ENCODE peak calls at places on chromosomes 5 and 9, in five cellular contexts. X is transverse colon, T is stomach, W is sigmoid colon, R is prostate gland. K is an unnamed sample.

GRCh38 chr9:91421987-91422765 is 1.5 kb downstream of the NFIL3 start:
- DNase-seq in X (peak), T (no peak), W (no peak), R (peak), K (no peak)

GRCh38 chr9:133791735-133792649 is 53.8 kb upstream of the SARDH start:
- DNase-seq in X (no peak), T (no peak), W (no peak), R (no peak), K (no peak)

GRCh38 chr5:39376293-39376714 is 12.0 kb upstream of the C9 start:
- DNase-seq in X (peak), T (no peak), W (no peak), R (peak), K (no peak)

GRCh38 chr5:166302189-166302588 is 1989.3 kb upstream of the WWC1 start:
- DNase-seq in X (no peak), T (no peak), W (no peak), R (no peak), K (no peak)

GRCh38 chr5:68033029-68033428 is 182.5 kb upstream of the PIK3R1 start:
- DNase-seq in X (no peak), T (no peak), W (no peak), R (peak), K (no peak)

GRCh38 chr5:88826959-88827585 is 55.9 kb downstream of the MEF2C start:
- DNase-seq in X (peak), T (no peak), W (peak), R (no peak), K (no peak)

GRCh38 chr9:99189186-99189585 is 32.6 kb downstream of the ALG2 start:
- DNase-seq in X (no peak), T (no peak), W (no peak), R (no peak), K (no peak)

GRCh38 chr5:80976985-80977384 is 16.8 kb downstream of the RASGRF2 start:
- DNase-seq in X (no peak), T (no peak), W (no peak), R (no peak), K (no peak)

GRCh38 chr5:39479537-39479936 is 54.8 kb upstream of the DAB2 start:
- DNase-seq in X (peak), T (no peak), W (no peak), R (no peak), K (no peak)

GRCh38 chr9:129949821-129950220 is 93.2 kb downstream of the FNBP1 start:
- DNase-seq in X (no peak), T (no peak), W (no peak), R (no peak), K (no peak)

GRCh38 chr9:99509900-99510299 is 287.8 kb downstream of the SEC61B start:
- DNase-seq in X (no peak), T (no peak), W (no peak), R (no peak), K (no peak)

GRCh38 chr5:103393131-103393754 is 134.7 kb downstream of the MACIR start:
- DNase-seq in X (no peak), T (no peak), W (peak), R (no peak), K (no peak)

GRCh38 chr5:180470966-180471582 is 23.1 kb upstream of the CNOT6 start:
- DNase-seq in X (peak), T (peak), W (peak), R (peak), K (no peak)

GRCh38 chr5:16776611-16777251 is 159.4 kb downstream of the MYO10 start:
- DNase-seq in X (no peak), T (no peak), W (no peak), R (peak), K (peak)

GRCh38 chr9:98903938-98904560 is 39.7 kb upstream of the COL15A1 start:
- DNase-seq in X (no peak), T (no peak), W (no peak), R (no peak), K (no peak)

GRCh38 chr5:171790408-171790807 is 4.8 kb downstream of the SMIM23 start:
- DNase-seq in X (no peak), T (no peak), W (no peak), R (no peak), K (no peak)

GRCh38 chr9:18502546-18502945 is 28.6 kb downstream of the ADAMTSL1 start:
- DNase-seq in X (no peak), T (no peak), W (no peak), R (no peak), K (no peak)

GRCh38 chr5:170267431-170268152 is 30.0 kb downstream of the LCP2 start:
- DNase-seq in X (peak), T (peak), W (peak), R (peak), K (peak)

GRCh38 chr5:159899067-159900049 is 16.9 kb upstream of the ADRA1B start:
- DNase-seq in X (no peak), T (no peak), W (no peak), R (no peak), K (no peak)

GRCh38 chr5:140298183-140298601 is 4.7 kb downstream of the PFDN1 start:
- DNase-seq in X (no peak), T (no peak), W (no peak), R (no peak), K (no peak)

GRCh38 chr5:102743900-102744299 is 11.2 kb upstream of the PAM start:
- DNase-seq in X (no peak), T (no peak), W (no peak), R (no peak), K (no peak)

GRCh38 chr5:127386557-127386956 is 96.0 kb downstream of the MEGF10 start:
- DNase-seq in X (no peak), T (no peak), W (no peak), R (no peak), K (no peak)

GRCh38 chr9:100540327-100540726 is 37.6 kb upstream of the CAVIN4 start:
- DNase-seq in X (no peak), T (no peak), W (no peak), R (no peak), K (no peak)

GRCh38 chr9:113734826-113735225 is 141.3 kb upstream of the ZNF618 start:
- DNase-seq in X (no peak), T (no peak), W (no peak), R (no peak), K (no peak)

GRCh38 chr9:126162611-126163381 is 163.8 kb upstream of the MVB12B start:
- DNase-seq in X (no peak), T (peak), W (no peak), R (no peak), K (no peak)

GRCh38 chr5:98530224-98530623 is 243.2 kb upstream of the RGMB start:
- DNase-seq in X (no peak), T (no peak), W (no peak), R (no peak), K (no peak)

GRCh38 chr9:99807276-99807852 is 14.3 kb upstream of the NR4A3 start:
- DNase-seq in X (peak), T (peak), W (peak), R (peak), K (peak)

DNA sequence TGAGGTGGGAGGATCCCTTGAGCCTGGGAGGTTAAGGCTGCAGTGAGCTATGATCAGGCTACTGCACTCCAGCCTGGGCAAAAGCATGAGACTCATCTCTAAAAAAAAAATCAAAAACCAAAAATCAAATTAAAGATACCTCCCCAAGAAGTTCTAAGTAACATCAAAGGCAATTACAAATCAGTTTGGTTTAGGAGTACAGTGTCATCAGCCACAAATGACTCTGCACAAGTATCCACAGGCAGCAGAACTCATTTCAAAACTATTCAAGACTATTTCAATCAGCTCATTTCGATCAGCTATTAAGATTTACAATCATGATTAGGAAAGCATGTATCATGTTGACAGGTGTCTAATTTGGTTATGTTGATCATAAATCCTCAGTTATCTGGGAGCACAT is 19.1 kb downstream of the TRMO start:
- DNase-seq in X (no peak), T (no peak), W (no peak), R (no peak), K (no peak)
- TF ChIP-seq POLR2AphosphoS5 in X (no peak), T (no peak), W (no peak), R (no peak), K (no peak)

GRCh38 chr5:178859625-178860521 is at the start of gene ZNF354B:
- DNase-seq in X (peak), T (peak), W (peak), R (peak), K (peak)
- TF ChIP-seq POLR2AphosphoS5 in X (peak), T (peak), W (peak), R (peak), K (peak)

GRCh38 chr9:87465791-87466190 is 31.9 kb upstream of the DAPK1 start:
- DNase-seq in X (no peak), T (no peak), W (no peak), R (no peak), K (no peak)

GRCh38 chr9:87467187-87467586 is 30.5 kb upstream of the DAPK1 start:
- DNase-seq in X (no peak), T (no peak), W (no peak), R (no peak), K (no peak)

GRCh38 chr9:87471746-87472145 is 25.9 kb upstream of the DAPK1 start:
- DNase-seq in X (no peak), T (no peak), W (no peak), R (no peak), K (no peak)

GRCh38 chr9:87464992-87465378 is 32.7 kb upstream of the DAPK1 start:
- DNase-seq in X (no peak), T (no peak), W (no peak), R (no peak), K (no peak)

DNA sequence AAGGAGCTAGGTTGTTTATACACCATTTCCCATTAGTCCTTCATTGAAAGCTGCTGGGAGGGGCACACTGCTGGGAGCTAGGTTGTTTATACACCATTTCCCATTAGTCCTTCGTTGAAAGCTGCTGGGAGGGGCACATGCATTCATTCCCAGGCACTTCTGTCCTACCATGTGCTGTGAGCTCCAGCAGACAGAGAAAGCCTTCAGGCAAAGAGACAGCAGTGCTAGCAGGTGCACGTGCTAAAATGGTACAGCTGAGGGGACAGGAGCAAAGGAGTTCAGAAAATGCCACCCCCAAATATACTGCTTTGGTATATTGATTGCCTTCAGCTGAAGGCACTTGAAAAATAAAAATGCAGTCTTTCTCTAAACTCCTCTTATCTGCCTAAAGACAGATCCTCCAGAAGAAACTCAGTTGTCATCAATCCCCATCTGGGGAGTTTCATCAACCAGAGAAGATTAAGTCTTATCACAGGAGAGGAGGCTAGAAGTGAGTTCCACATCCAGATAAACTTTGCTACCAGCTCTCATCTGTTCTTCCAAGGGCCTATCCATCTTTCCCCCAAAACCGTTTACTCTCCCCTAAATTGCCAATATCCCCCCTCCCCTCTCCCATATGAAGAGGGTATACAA is 27.7 kb upstream of the DAPK1 start:
- DNase-seq in X (no peak), T (no peak), W (no peak), R (no peak), K (no peak)
- TF ChIP-seq POLR2AphosphoS5 in X (no peak), T (no peak), W (no peak), R (no peak), K (no peak)

GRCh38 chr5:150700600-150701377 is at the start of gene RBM22:
- DNase-seq in X (peak), T (peak), W (peak), R (peak), K (peak)
- TF ChIP-seq POLR2AphosphoS5 in X (peak), T (peak), W (peak), R (peak), K (peak)

GRCh38 chr9:132460240-132460639 is 50.2 kb downstream of the CFAP77 start:
- DNase-seq in X (no peak), T (no peak), W (no peak), R (no peak), K (no peak)

GRCh38 chr9:132457508-132457907 is 47.5 kb downstream of the CFAP77 start:
- DNase-seq in X (no peak), T (no peak), W (no peak), R (no peak), K (no peak)

GRCh38 chr9:132459661-132460060 is 49.6 kb downstream of the CFAP77 start:
- DNase-seq in X (no peak), T (no peak), W (no peak), R (no peak), K (no peak)

GRCh38 chr9:132456241-132456640 is 46.2 kb downstream of the CFAP77 start:
- DNase-seq in X (no peak), T (no peak), W (no peak), R (no peak), K (no peak)

DNA sequence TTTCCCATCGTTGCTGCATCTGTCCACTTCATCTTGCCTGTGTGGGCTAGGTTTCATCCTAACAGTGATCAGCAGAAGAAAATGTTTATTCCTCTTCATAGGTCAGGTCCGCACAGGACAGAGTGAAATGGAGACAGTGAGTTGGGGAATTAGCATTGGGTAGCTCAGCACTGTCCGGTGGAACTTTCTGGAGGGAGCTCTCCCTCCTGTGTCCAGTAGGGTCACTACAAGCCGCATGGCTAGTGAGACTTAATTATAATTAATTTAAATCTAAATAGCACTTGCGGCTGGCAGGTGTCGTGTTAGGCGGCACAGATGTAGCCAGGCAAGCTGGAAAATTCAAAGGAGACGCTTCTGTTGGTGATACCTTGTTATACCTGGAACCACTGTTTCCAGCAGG is 48.4 kb downstream of the CFAP77 start:
- DNase-seq in X (no peak), T (no peak), W (no peak), R (no peak), K (no peak)
- TF ChIP-seq POLR2AphosphoS5 in X (no peak), T (no peak), W (no peak), R (no peak), K (no peak)

GRCh38 chr9:120916573-120916972 is 10.0 kb downstream of the TRAF1 start:
- DNase-seq in X (no peak), T (no peak), W (peak), R (peak), K (peak)

GRCh38 chr9:120914953-120915352 is 11.6 kb downstream of the TRAF1 start:
- DNase-seq in X (no peak), T (no peak), W (no peak), R (no peak), K (no peak)

GRCh38 chr9:120914410-120914809 is 12.2 kb downstream of the TRAF1 start:
- DNase-seq in X (no peak), T (no peak), W (no peak), R (no peak), K (no peak)

GRCh38 chr9:120917285-120917684 is 9.3 kb downstream of the TRAF1 start:
- DNase-seq in X (no peak), T (no peak), W (no peak), R (no peak), K (no peak)

GRCh38 chr9:120915854-120916495 is 10.6 kb downstream of the TRAF1 start:
- DNase-seq in X (no peak), T (no peak), W (no peak), R (peak), K (no peak)
- TF ChIP-seq POLR2AphosphoS5 in X (no peak), T (no peak), W (no peak), R (no peak), K (no peak)

K was measured in breast epithelium.